ENCODE peak calls at places on chromosomes 3 and 15, in four cellular contexts. Z is GM12865, A is mucosa of descending colon, R is GM23338. E is an unnamed sample.

GRCh38 chr3:46396129-46396528 is 10.7 kb downstream of the CCR5AS start:
- DNase-seq in R (no peak), Z (peak; percentile 43), A (no peak), E (no peak)

GRCh38 chr3:172031957-172032356 is 7.4 kb upstream of the FNDC3B start:
- DNase-seq in Z (no peak), A (no peak), R (no peak), E (no peak)

GRCh38 chr3:59001675-59002074 is 48.1 kb downstream of the CFAP20DC start:
- DNase-seq in R (no peak), Z (no peak), A (no peak), E (no peak)

GRCh38 chr3:60919296-60919695 is 332.0 kb downstream of the FHIT start:
- DNase-seq in Z (no peak), R (no peak), A (no peak), E (no peak)

GRCh38 chr3:152193673-152194267 is 75.0 kb upstream of the MBNL1 start:
- DNase-seq in R (no peak), Z (peak; percentile 73), A (peak; percentile 28), E (no peak)

GRCh38 chr15:33158359-33158758 is 36.2 kb downstream of the FMN1 start:
- DNase-seq in R (no peak), A (no peak), Z (no peak), E (no peak)

GRCh38 chr3:28678083-28678482 is 329.5 kb upstream of the AZI2 start:
- DNase-seq in Z (no peak), R (no peak), A (no peak), E (no peak)

GRCh38 chr15:32729700-32730099 is 11.9 kb downstream of the GREM1 start:
- DNase-seq in A (no peak), Z (no peak), R (no peak), E (no peak)

GRCh38 chr3:3356836-3357235 is 177.3 kb upstream of the CRBN start:
- DNase-seq in A (no peak), R (no peak), Z (no peak), E (no peak)

GRCh38 chr3:170049146-170050000 is 11.6 kb downstream of the GPR160 start:
- DNase-seq in Z (no peak), R (no peak), A (peak; percentile 73), E (no peak)

GRCh38 chr3:101591071-101591470 is 17.1 kb downstream of the PCNP start:
- DNase-seq in A (no peak), Z (no peak), R (no peak), E (no peak)

GRCh38 chr3:14286887-14287496 is 108.4 kb downstream of the LSM3 start:
- DNase-seq in R (no peak), Z (no peak), A (no peak), E (no peak)

GRCh38 chr3:135325726-135326245 is 530.7 kb downstream of the EPHB1 start:
- DNase-seq in Z (no peak), A (no peak), R (no peak), E (no peak)

GRCh38 chr15:81297147-81297572 is 26.8 kb downstream of the STARD5 start:
- DNase-seq in Z (no peak), R (no peak), A (no peak), E (no peak)

GRCh38 chr3:172341482-172342059 is 106.7 kb downstream of the GHSR start:
- DNase-seq in R (peak; percentile 77), A (no peak), Z (peak; percentile 70), E (no peak)

GRCh38 chr3:11290743-11291680 is 18.8 kb downstream of the ATG7 start:
- DNase-seq in Z (peak; percentile 70), R (no peak), A (no peak), E (no peak)

GRCh38 chr3:30914696-30915095 is 20.2 kb upstream of the GADL1 start:
- DNase-seq in A (no peak), Z (no peak), R (no peak), E (no peak)

GRCh38 chr15:24856397-24857093 is 98.2 kb upstream of the SNRPN start:
- DNase-seq in R (peak; percentile 97), Z (no peak), A (no peak), E (no peak)

GRCh38 chr3:126029241-126029640 is 54.7 kb downstream of the SLC41A3 start:
- DNase-seq in A (no peak), Z (no peak), R (no peak), E (no peak)

GRCh38 chr15:70200511-70200991 is 102.8 kb upstream of the TLE3 start:
- DNase-seq in A (no peak), Z (no peak), R (no peak), E (no peak)

GRCh38 chr3:122562923-122563716 is 980 bp downstream of the PARP9 start:
- DNase-seq in R (no peak), A (no peak), Z (no peak), E (no peak)

GRCh38 chr3:109647985-109648384 is 310.6 kb upstream of the DPPA4 start:
- DNase-seq in Z (no peak), A (no peak), R (no peak), E (no peak)

GRCh38 chr3:124985358-124985757 is 50.8 kb upstream of the MUC13 start:
- DNase-seq in R (no peak), A (no peak), Z (no peak), E (no peak)

GRCh38 chr15:72722071-72722696 is 36.2 kb downstream of the BBS4 start:
- DNase-seq in A (peak; percentile 70), R (peak; percentile 94), Z (peak; percentile 82), E (peak; percentile 7)

GRCh38 chr3:186097663-186098451 is 11.0 kb downstream of the ETV5 start:
- DNase-seq in A (peak; percentile 63), Z (no peak), R (peak; percentile 94), E (no peak)

GRCh38 chr15:24763891-24764290 is 88.3 kb downstream of the NPAP1 start:
- DNase-seq in Z (no peak), A (no peak), R (no peak), E (no peak)

GRCh38 chr15:51727141-51727897 is 10.1 kb downstream of the LYSMD2 start:
- DNase-seq in A (no peak), Z (peak; percentile 49), R (peak; percentile 24), E (no peak)

GRCh38 chr3:139870000-139870675 is 64.8 kb upstream of the CLSTN2 start:
- DNase-seq in Z (no peak), A (no peak), R (no peak), E (no peak)

GRCh38 chr3:197791120-197792018 is at the start of gene LRCH3:
- DNase-seq in A (peak; percentile 87), R (peak; percentile 94), Z (peak; percentile 91), E (peak; percentile 40)

GRCh38 chr3:61875976-61876671 is 314.8 kb downstream of the PTPRG start:
- DNase-seq in R (no peak), Z (no peak), A (no peak), E (no peak)

GRCh38 chr3:128548426-128549282 is 55.7 kb upstream of the GATA2 start:
- DNase-seq in Z (no peak), A (no peak), R (no peak), E (no peak)

GRCh38 chr3:168545591-168545990 is 449.9 kb upstream of the GOLIM4 start:
- DNase-seq in Z (no peak), A (no peak), R (no peak), E (no peak)

GRCh38 chr15:95498956-95499355 is 831.5 kb upstream of the NR2F2 start:
- DNase-seq in R (no peak), Z (no peak), A (no peak), E (no peak)

GRCh38 chr15:35697549-35698299 is 151.8 kb upstream of the DPH6 start:
- DNase-seq in R (peak; percentile 45), A (no peak), Z (no peak), E (no peak)
- TF ChIP-seq CTCF in R (peak; percentile 51), A (no peak), Z (peak; percentile 6), E (no peak)

DNA sequence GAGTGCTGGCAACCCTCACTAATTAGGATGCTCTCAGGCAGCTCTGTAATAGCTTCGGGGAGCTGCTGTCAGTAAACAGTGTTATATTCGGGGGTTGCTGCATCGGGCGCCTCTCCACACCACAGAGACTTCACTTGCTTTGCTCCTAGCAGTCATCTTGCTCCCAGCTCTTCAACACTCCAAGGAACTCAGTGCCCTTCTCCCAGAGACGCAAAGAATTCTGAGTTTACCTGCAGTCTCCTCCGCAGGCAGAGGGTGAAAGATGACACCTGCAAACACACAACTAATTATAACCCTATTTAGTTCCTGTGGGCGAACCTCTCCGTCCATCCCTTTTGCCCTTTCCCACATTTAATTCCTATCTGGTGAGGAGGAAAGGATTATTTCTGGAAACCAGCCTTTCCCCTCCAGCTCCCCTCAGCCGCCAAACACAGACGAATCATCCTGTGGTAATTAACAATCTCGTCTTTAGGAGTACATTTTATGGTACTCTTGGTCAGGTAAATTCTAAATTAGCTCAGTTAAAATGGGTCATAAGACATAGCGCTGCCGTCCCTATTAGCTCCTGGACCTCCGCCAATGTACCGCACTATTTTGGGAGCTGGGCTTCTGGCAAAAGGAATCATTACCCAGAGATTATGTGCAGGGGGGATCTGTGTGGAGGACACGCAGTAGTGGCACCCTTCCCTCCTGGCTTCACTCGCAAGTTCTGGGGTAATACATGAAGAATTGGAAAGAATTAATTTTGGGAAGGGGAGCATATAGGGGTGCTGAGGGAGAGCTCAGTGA is 68.4 kb upstream of the ONECUT1 start:
- DNase-seq in R (peak; percentile 56), A (no peak), Z (no peak), E (no peak)
- H3K4me3 ChIP-seq in R (no peak overlapping the region), A (no peak overlapping the region), Z (no peak overlapping the region), E (no peak overlapping the region)

GRCh38 chr3:40782086-40782721 is 257.4 kb downstream of the ZNF621 start:
- DNase-seq in A (no peak), R (peak; percentile 29), Z (peak; percentile 45), E (no peak)
- TF ChIP-seq CTCF in A (no peak), R (peak; percentile 36), Z (peak; percentile 49), E (no peak)

GRCh38 chr15:65377105-65377975 is 462 bp downstream of the IGDCC3 start:
- DNase-seq in R (peak; percentile 81), Z (no peak), A (peak; percentile 32), E (no peak)
- H3K4me3 ChIP-seq in R (peak overlapping the region; percentile 93), Z (no peak overlapping the region), A (no peak overlapping the region), E (peak overlapping the region; percentile 76)

DNA sequence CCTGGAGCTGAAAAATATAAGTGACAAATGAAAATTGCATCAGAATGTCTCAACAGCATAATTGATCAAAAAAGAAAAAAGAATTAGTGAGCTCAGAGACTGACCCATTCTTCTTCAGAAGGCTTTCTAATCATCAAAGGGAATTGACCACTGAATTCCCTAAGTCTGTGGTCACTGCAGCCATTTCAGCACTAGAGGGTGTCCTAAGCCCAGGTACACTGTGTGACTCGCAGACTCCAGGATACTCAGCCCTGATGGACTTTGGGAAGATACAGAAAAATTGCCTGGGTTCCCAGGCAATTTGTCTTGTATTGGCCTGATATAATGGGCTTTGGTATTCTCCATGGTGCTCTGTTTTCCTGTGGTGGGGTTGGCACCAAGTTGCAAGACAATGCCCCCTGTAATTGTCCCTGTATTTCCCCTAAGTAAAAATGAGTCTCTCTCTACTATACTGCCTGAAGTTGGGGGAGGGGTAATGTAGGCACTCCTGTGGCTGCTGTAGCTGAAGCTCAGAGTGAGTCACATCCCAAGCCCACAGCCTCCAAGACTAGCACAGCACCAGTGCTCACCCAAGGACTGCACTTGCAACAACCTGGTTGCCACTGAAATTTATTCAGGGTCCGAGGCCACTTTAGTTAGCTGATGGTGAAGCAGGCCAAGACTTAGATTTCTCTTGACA is 256.0 kb upstream of the STAC start:
- DNase-seq in A (no peak), Z (no peak), R (peak; percentile 87), E (no peak)
- TF ChIP-seq CTCF in A (no peak), Z (peak; percentile 8), R (peak; percentile 95), E (no peak)